ENCODE peak calls at places on chromosomes 12 and 14, in six cellular contexts. O is substantia nigra, L is endothelial cell, Q is cerebellar cortex, Z is skeletal muscle cell, C is pancreas. W is an unnamed sample.

GRCh38 chr12:22283006-22283506 is 51.5 kb downstream of the ST8SIA1 start:
- DNase-seq in O (no peak), L (no peak), C (no peak), Q (no peak), Z (peak; percentile 72), W (no peak)

GRCh38 chr14:50007123-50007903 is 109.1 kb downstream of the VCPKMT start:
- DNase-seq in L (no peak), Z (no peak), C (no peak), O (no peak), Q (no peak), W (peak; percentile 78)

GRCh38 chr12:66751432-66752113 is 72.7 kb upstream of the GRIP1 start:
- DNase-seq in Z (no peak), L (no peak), Q (no peak), O (no peak), C (no peak), W (no peak)

GRCh38 chr12:28710882-28711281 is 438.2 kb upstream of the FAR2 start:
- DNase-seq in L (no peak), O (no peak), Z (peak; percentile 80), C (no peak), Q (no peak), W (no peak)

GRCh38 chr14:51959928-51960327 is 29.4 kb upstream of the RTRAF start:
- DNase-seq in Q (no peak), O (no peak), L (no peak), Z (no peak), C (no peak), W (no peak)

GRCh38 chr14:83290447-83290846 is 1756.8 kb upstream of the SEL1L start:
- DNase-seq in L (no peak), Z (no peak), Q (no peak), C (no peak), O (no peak), W (no peak)

GRCh38 chr12:130696377-130696776 is 19.7 kb downstream of the RIMBP2 start:
- DNase-seq in Z (no peak), L (no peak), Q (no peak), C (no peak), O (no peak), W (no peak)

GRCh38 chr14:55336691-55337090 is 65.5 kb downstream of the FBXO34 start:
- DNase-seq in C (no peak), L (no peak), Q (no peak), Z (no peak), O (no peak), W (no peak)

GRCh38 chr14:36773558-36773957 is 111.9 kb downstream of the PAX9 start:
- DNase-seq in Z (no peak), C (no peak), O (no peak), Q (no peak), L (no peak), W (no peak)

GRCh38 chr12:128387811-128388422 is 120.9 kb downstream of the TMEM132C start:
- DNase-seq in Z (no peak), L (no peak), Q (peak; percentile 32), O (peak; percentile 57), C (peak; percentile 74), W (peak; percentile 48)

GRCh38 chr14:98931911-98932310 is 340.1 kb downstream of the BCL11B start:
- DNase-seq in Q (no peak), C (no peak), Z (no peak), O (no peak), L (no peak), W (peak; percentile 58)

GRCh38 chr12:77108707-77109106 is 43.3 kb upstream of the E2F7 start:
- DNase-seq in Q (no peak), C (no peak), O (no peak), Z (no peak), L (no peak), W (no peak)

GRCh38 chr14:23569443-23570151 is 2.0 kb upstream of the AP1G2 start:
- DNase-seq in L (no peak), C (no peak), Z (no peak), O (peak; percentile 32), Q (peak; percentile 96), W (no peak)

GRCh38 chr14:100649173-100649519 is 61.9 kb upstream of the BEGAIN start:
- DNase-seq in Q (no peak), Z (no peak), O (no peak), C (no peak), L (no peak), W (no peak)

GRCh38 chr12:95763809-95764253 is 26.7 kb downstream of the NTN4 start:
- DNase-seq in Z (peak; percentile 59), Q (no peak), O (no peak), L (no peak), C (peak; percentile 31), W (no peak)

GRCh38 chr14:38122241-38122640 is 85.5 kb upstream of the SSTR1 start:
- DNase-seq in O (no peak), Z (no peak), Q (no peak), C (no peak), L (no peak), W (no peak)

GRCh38 chr14:51305761-51306160 is 65.7 kb downstream of the TMX1 start:
- DNase-seq in Q (no peak), L (no peak), O (no peak), C (no peak), Z (no peak), W (no peak)

GRCh38 chr14:73261075-73261474 is 23.8 kb downstream of the PAPLN start:
- DNase-seq in Z (no peak), C (no peak), L (no peak), Q (no peak), O (no peak), W (peak; percentile 12)

GRCh38 chr12:2959508-2960431 is 573 bp downstream of the TEAD4 start:
- DNase-seq in L (peak; percentile 47), C (peak; percentile 68), Q (peak; percentile 34), O (no peak), Z (no peak), W (peak; percentile 43)

GRCh38 chr14:73634333-73634833 is 10.4 kb upstream of the DNAL1 start:
- DNase-seq in O (peak; percentile 19), L (peak; percentile 50), Z (no peak), Q (peak; percentile 64), C (peak; percentile 52), W (no peak)

GRCh38 chr12:66409195-66409871 is 107.0 kb downstream of the HELB start:
- DNase-seq in Q (peak; percentile 53), L (peak; percentile 46), Z (peak; percentile 36), C (peak; percentile 16), O (no peak), W (no peak)

GRCh38 chr14:105331575-105332351 is 17.2 kb downstream of the PACS2 start:
- DNase-seq in L (no peak), Q (no peak), O (no peak), Z (no peak), C (no peak), W (no peak)

GRCh38 chr12:62933871-62934798 is 815 bp downstream of the PPM1H start:
- DNase-seq in C (peak; percentile 36), Q (peak; percentile 50), Z (no peak), L (peak; percentile 49), O (peak; percentile 51), W (peak; percentile 35)

GRCh38 chr12:110791589-110791988 is 48.9 kb upstream of the PPP1CC start:
- DNase-seq in Q (no peak), Z (no peak), O (no peak), C (no peak), L (no peak), W (no peak)

GRCh38 chr12:28537474-28537873 is 347.2 kb downstream of the CCDC91 start:
- DNase-seq in Z (no peak), O (no peak), L (no peak), C (no peak), Q (no peak), W (no peak)

GRCh38 chr12:77153706-77154105 is 88.3 kb upstream of the E2F7 start:
- DNase-seq in L (no peak), C (no peak), O (no peak), Q (no peak), Z (no peak), W (no peak)

GRCh38 chr14:54420478-54421116 is 20.6 kb downstream of the CNIH1 start:
- DNase-seq in L (peak; percentile 55), C (no peak), Z (peak; percentile 20), O (no peak), Q (peak; percentile 50), W (no peak)

GRCh38 chr12:121494093-121494787 is 86.6 kb downstream of the KDM2B start:
- DNase-seq in C (peak; percentile 49), L (peak; percentile 64), O (peak; percentile 5), Q (peak; percentile 53), Z (no peak), W (no peak)

GRCh38 chr14:23405096-23405495 is 3.0 kb downstream of the MYH6 start:
- DNase-seq in O (no peak), Z (no peak), C (no peak), Q (no peak), L (no peak), W (no peak)

GRCh38 chr14:80636071-80636470 is 305.5 kb downstream of the CEP128 start:
- DNase-seq in L (no peak), Q (no peak), O (no peak), Z (no peak), C (no peak), W (no peak)

GRCh38 chr12:27292718-27293117 is 39.9 kb upstream of the BMAL2 start:
- DNase-seq in Z (no peak), O (no peak), C (no peak), Q (no peak), L (no peak), W (no peak)

GRCh38 chr12:50066402-50066801 is 9.0 kb downstream of the ASIC1 start:
- DNase-seq in O (no peak), C (no peak), Q (peak; percentile 42), L (no peak), Z (peak; percentile 66), W (peak; percentile 42)

GRCh38 chr12:12336049-12336411 is 14.0 kb downstream of the MANSC1 start:
- DNase-seq in Z (no peak), C (peak; percentile 32), L (no peak), O (no peak), Q (no peak), W (no peak)

GRCh38 chr12:108254030-108254429 is 85.1 kb downstream of the CMKLR1 start:
- DNase-seq in Z (no peak), O (no peak), L (no peak), C (no peak), Q (no peak), W (no peak)

GRCh38 chr14:70189678-70190077 is 927 bp upstream of the SLC8A3 start:
- DNase-seq in O (no peak), Q (peak; percentile 5), Z (no peak), C (no peak), L (no peak), W (no peak)

GRCh38 chr12:93875157-93875556 is 198.0 kb downstream of the CRADD start:
- DNase-seq in Z (no peak), O (no peak), C (no peak), L (no peak), Q (no peak), W (no peak)

GRCh38 chr14:100376751-100377171 is 53.6 kb downstream of the SLC25A47 start:
- DNase-seq in O (no peak), C (no peak), L (peak; percentile 40), Z (no peak), Q (no peak), W (no peak)

GRCh38 chr14:101223147-101223546 is 319.6 kb upstream of the RTL1 start:
- DNase-seq in Q (peak; percentile 1), O (no peak), C (no peak), Z (no peak), L (no peak), W (no peak)

GRCh38 chr12:121804417-121805111 is 755 bp downstream of the SETD1B start:
- DNase-seq in Q (no peak), O (peak; percentile 20), L (no peak), C (peak; percentile 40), Z (no peak), W (peak; percentile 69)

GRCh38 chr14:101927859-101928258 is 36.5 kb upstream of the DYNC1H1 start:
- DNase-seq in C (no peak), L (no peak), O (peak; percentile 54), Z (peak; percentile 91), Q (no peak), W (peak; percentile 80)